ENCODE peak calls at places on chromosomes 1 and 21, in eight cellular contexts. One of them, this sample, is unnamed.

GRCh38 chr1:156894711-156895407 is 1.3 kb downstream of the PEAR1 start:
- DNase-seq in endodermal cell: no peak
- DNase-seq in GOT3: no peak
- DNase-seq in GM12891: no peak
- DNase-seq in AG08395: no peak
- DNase-seq in COR-L47: no peak
- DNase-seq in substantia nigra: no peak
- DNase-seq in left cardiac atrium: peak; percentile 63
- DNase-seq in this sample: no peak

GRCh38 chr1:240803151-240803550 is 191.2 kb upstream of the GREM2 start:
- DNase-seq in endodermal cell: no peak
- DNase-seq in GOT3: no peak
- DNase-seq in GM12891: no peak
- DNase-seq in AG08395: peak; percentile 45
- DNase-seq in COR-L47: no peak
- DNase-seq in substantia nigra: no peak
- DNase-seq in left cardiac atrium: no peak
- DNase-seq in this sample: peak; percentile 28

GRCh38 chr1:50923564-50923963 is 36.5 kb downstream of the FAF1 start:
- DNase-seq in endodermal cell: no peak
- DNase-seq in GOT3: no peak
- DNase-seq in GM12891: no peak
- DNase-seq in AG08395: no peak
- DNase-seq in COR-L47: no peak
- DNase-seq in substantia nigra: no peak
- DNase-seq in left cardiac atrium: no peak
- DNase-seq in this sample: no peak

GRCh38 chr1:159944623-159945455 is 574 bp downstream of the IGSF9 start:
- DNase-seq in endodermal cell: peak; percentile 34
- DNase-seq in GOT3: no peak
- DNase-seq in GM12891: no peak
- DNase-seq in AG08395: no peak
- DNase-seq in COR-L47: peak; percentile 19
- DNase-seq in substantia nigra: no peak
- DNase-seq in left cardiac atrium: no peak
- DNase-seq in this sample: no peak

GRCh38 chr1:46086581-46086980 is 45.8 kb downstream of the PIK3R3 start:
- DNase-seq in endodermal cell: no peak
- DNase-seq in GOT3: no peak
- DNase-seq in GM12891: no peak
- DNase-seq in AG08395: no peak
- DNase-seq in COR-L47: no peak
- DNase-seq in substantia nigra: no peak
- DNase-seq in left cardiac atrium: no peak
- DNase-seq in this sample: no peak

GRCh38 chr1:180173952-180174351 is 19.3 kb downstream of the QSOX1 start:
- DNase-seq in endodermal cell: no peak
- DNase-seq in GOT3: no peak
- DNase-seq in GM12891: no peak
- DNase-seq in AG08395: peak; percentile 90
- DNase-seq in COR-L47: no peak
- DNase-seq in substantia nigra: peak; percentile 32
- DNase-seq in left cardiac atrium: peak; percentile 94
- DNase-seq in this sample: no peak

GRCh38 chr21:26170471-26171309 is at the start of gene APP:
- DNase-seq in endodermal cell: peak; percentile 93
- DNase-seq in GOT3: peak; percentile 49
- DNase-seq in GM12891: peak; percentile 97
- DNase-seq in AG08395: peak; percentile 95
- DNase-seq in COR-L47: peak; percentile 77
- DNase-seq in substantia nigra: peak; percentile 68
- DNase-seq in left cardiac atrium: peak; percentile 90
- DNase-seq in this sample: peak; percentile 48

GRCh38 chr1:91924146-91924545 is 25.1 kb upstream of the BRDT start:
- DNase-seq in endodermal cell: no peak
- DNase-seq in GOT3: no peak
- DNase-seq in GM12891: no peak
- DNase-seq in AG08395: peak; percentile 84
- DNase-seq in COR-L47: no peak
- DNase-seq in substantia nigra: no peak
- DNase-seq in left cardiac atrium: no peak
- DNase-seq in this sample: no peak

GRCh38 chr1:185439727-185440415 is 122.8 kb upstream of the IVNS1ABP start:
- DNase-seq in endodermal cell: no peak
- DNase-seq in GOT3: no peak
- DNase-seq in GM12891: peak; percentile 1
- DNase-seq in AG08395: peak; percentile 65
- DNase-seq in COR-L47: no peak
- DNase-seq in substantia nigra: no peak
- DNase-seq in left cardiac atrium: no peak
- DNase-seq in this sample: no peak

GRCh38 chr21:31530364-31530763 is 129.1 kb upstream of the SOD1 start:
- DNase-seq in endodermal cell: no peak
- DNase-seq in GOT3: no peak
- DNase-seq in GM12891: no peak
- DNase-seq in AG08395: no peak
- DNase-seq in COR-L47: peak; percentile 61
- DNase-seq in substantia nigra: no peak
- DNase-seq in left cardiac atrium: no peak
- DNase-seq in this sample: no peak

GRCh38 chr21:41760411-41760810 is 6.4 kb downstream of the RIPK4 start:
- DNase-seq in endodermal cell: peak; percentile 36
- DNase-seq in GOT3: no peak
- DNase-seq in GM12891: no peak
- DNase-seq in AG08395: no peak
- DNase-seq in COR-L47: no peak
- DNase-seq in substantia nigra: no peak
- DNase-seq in left cardiac atrium: no peak
- DNase-seq in this sample: no peak

GRCh38 chr1:31335007-31335406 is 37.9 kb downstream of the FABP3 start:
- DNase-seq in endodermal cell: peak; percentile 48
- DNase-seq in GOT3: no peak
- DNase-seq in GM12891: peak; percentile 6
- DNase-seq in AG08395: peak; percentile 59
- DNase-seq in COR-L47: peak; percentile 52
- DNase-seq in substantia nigra: no peak
- DNase-seq in left cardiac atrium: no peak
- DNase-seq in this sample: peak; percentile 35

GRCh38 chr1:4978660-4979390 is 324.4 kb downstream of the AJAP1 start:
- DNase-seq in endodermal cell: peak; percentile 23
- DNase-seq in GOT3: no peak
- DNase-seq in GM12891: no peak
- DNase-seq in AG08395: no peak
- DNase-seq in COR-L47: no peak
- DNase-seq in substantia nigra: no peak
- DNase-seq in left cardiac atrium: no peak
- DNase-seq in this sample: no peak

GRCh38 chr1:160548960-160549664 is 26.1 kb upstream of the SLAMF6 start:
- DNase-seq in endodermal cell: no peak
- DNase-seq in GOT3: no peak
- DNase-seq in GM12891: no peak
- DNase-seq in AG08395: no peak
- DNase-seq in COR-L47: no peak
- DNase-seq in substantia nigra: no peak
- DNase-seq in left cardiac atrium: no peak
- DNase-seq in this sample: no peak

GRCh38 chr1:213268221-213268620 is 217.2 kb downstream of the RPS6KC1 start:
- DNase-seq in endodermal cell: no peak
- DNase-seq in GOT3: no peak
- DNase-seq in GM12891: no peak
- DNase-seq in AG08395: peak; percentile 13
- DNase-seq in COR-L47: no peak
- DNase-seq in substantia nigra: no peak
- DNase-seq in left cardiac atrium: no peak
- DNase-seq in this sample: no peak